ENCODE peak calls at places on chromosomes 13 and 19, in eight cellular contexts. L is ureter, C is progenitor cell of endocrine pancreas, X is epithelial cell of proximal tubule, E is hypothalamus, B is mesothelial cell of epicardium, N is HCT116, K is WTC11. G is an unnamed sample.

GRCh38 chr19:39514840-39515550 is at the start of gene SELENOV:
- DNase-seq in L (no peak), C (peak), B (no peak), K (peak), N (no peak), E (no peak), X (no peak), G (no peak)

GRCh38 chr13:101003566-101003965 is 329.0 kb upstream of the TMTC4 start:
- DNase-seq in E (no peak), N (no peak), C (no peak), L (no peak), X (no peak), B (no peak), K (no peak), G (no peak)

GRCh38 chr19:45063851-45064801 is 12.2 kb downstream of the ZNF296 start:
- DNase-seq in L (no peak), K (no peak), X (no peak), C (no peak), N (no peak), E (no peak), B (no peak), G (no peak)

GRCh38 chr19:2248136-2249009 is 750 bp upstream of the AMH start:
- DNase-seq in C (no peak), N (no peak), K (no peak), L (no peak), B (no peak), E (no peak), X (no peak), G (no peak)

GRCh38 chr19:2811221-2811722 is 8.4 kb upstream of the ZNF554 start:
- DNase-seq in C (no peak), E (no peak), X (no peak), L (no peak), K (no peak), B (no peak), N (no peak), G (no peak)

GRCh38 chr19:50384685-50385535 is 763 bp downstream of the POLD1 start:
- DNase-seq in X (no peak), L (no peak), N (no peak), E (no peak), B (no peak), C (no peak), K (no peak), G (no peak)

GRCh38 chr13:113098163-113098732 is 7.3 kb upstream of the F7 start:
- DNase-seq in C (no peak), E (no peak), L (no peak), N (no peak), B (no peak), X (no peak), K (no peak), G (no peak)

GRCh38 chr19:55632463-55632834 is 8.1 kb upstream of the ZNF784 start:
- DNase-seq in E (peak), N (peak), B (peak), X (peak), C (peak), L (peak), K (peak), G (peak)

GRCh38 chr13:98182589-98182988 is 5.5 kb upstream of the RNF113B start:
- DNase-seq in K (no peak), L (no peak), E (no peak), C (no peak), N (no peak), X (peak), B (no peak), G (no peak)

GRCh38 chr19:35996777-35997176 is 1.8 kb downstream of the SDHAF1 start:
- DNase-seq in X (no peak), N (no peak), L (no peak), E (no peak), B (no peak), K (no peak), C (no peak), G (no peak)

GRCh38 chr13:99991013-99991805 is 9.6 kb downstream of the ZIC2 start:
- DNase-seq in E (no peak), X (no peak), B (no peak), C (no peak), L (no peak), N (no peak), K (peak), G (no peak)

GRCh38 chr13:29118471-29118870 is 298.3 kb downstream of the MTUS2 start:
- DNase-seq in B (no peak), E (no peak), C (no peak), N (no peak), L (no peak), X (no peak), K (no peak), G (no peak)

GRCh38 chr19:18479964-18480723 is 41.7 kb downstream of the ELL start:
- DNase-seq in B (no peak), X (no peak), N (no peak), E (no peak), L (peak), K (no peak), C (no peak), G (peak)

GRCh38 chr19:48539503-48540096 is 12.4 kb upstream of the SULT2B1 start:
- DNase-seq in X (no peak), B (peak), K (no peak), C (no peak), L (no peak), E (no peak), N (no peak), G (no peak)

GRCh38 chr19:38252935-38253691 is 3.1 kb downstream of the PPP1R14A start:
- DNase-seq in E (peak), K (peak), C (no peak), B (no peak), L (peak), X (no peak), N (no peak), G (peak)

GRCh38 chr19:52922841-52923781 is at the start of gene ZNF888:
- DNase-seq in K (peak), N (peak), E (peak), B (peak), X (no peak), C (peak), L (peak), G (peak)

GRCh38 chr13:96850538-96850937 is 143.7 kb downstream of the OXGR1 start:
- DNase-seq in X (no peak), L (no peak), C (no peak), K (no peak), N (no peak), B (no peak), E (no peak), G (no peak)

GRCh38 chr13:52665325-52665724 is 12.7 kb downstream of the SUGT1 start:
- DNase-seq in E (no peak), C (no peak), N (peak), L (no peak), B (no peak), K (no peak), X (no peak), G (no peak)

GRCh38 chr13:60788156-60788829 is 391.3 kb downstream of the TDRD3 start:
- DNase-seq in K (no peak), X (no peak), N (no peak), C (no peak), E (no peak), L (no peak), B (no peak), G (peak)

GRCh38 chr19:12788682-12789097 is 2.6 kb upstream of the JUNB start:
- DNase-seq in L (peak), B (peak), C (no peak), K (peak), N (no peak), X (no peak), E (no peak), G (no peak)

GRCh38 chr13:21010621-21011020 is 50.8 kb downstream of the LATS2 start:
- DNase-seq in X (no peak), K (no peak), L (no peak), C (no peak), B (no peak), E (no peak), N (no peak), G (no peak)

GRCh38 chr13:50222569-50223332 is 207.5 kb downstream of the KCNRG start:
- DNase-seq in L (peak), B (no peak), E (no peak), N (no peak), C (no peak), X (no peak), K (peak), G (peak)

GRCh38 chr13:32237681-32238080 is 77.5 kb downstream of the ZAR1L start:
- DNase-seq in N (no peak), X (no peak), L (no peak), K (no peak), C (no peak), E (no peak), B (no peak), G (no peak)

GRCh38 chr19:31257426-31258130 is 91.7 kb downstream of the TSHZ3 start:
- DNase-seq in C (no peak), B (no peak), N (no peak), E (no peak), K (no peak), X (no peak), L (peak), G (no peak)

GRCh38 chr13:20351279-20352022 is 119.3 kb upstream of the GJB6 start:
- DNase-seq in K (no peak), X (no peak), C (no peak), E (no peak), L (no peak), N (no peak), B (no peak), G (no peak)

GRCh38 chr13:28579334-28579733 is 79.6 kb upstream of the POMP start:
- DNase-seq in K (peak), B (no peak), N (no peak), L (no peak), E (no peak), X (peak), C (no peak), G (no peak)

GRCh38 chr13:114100446-114101320 is 31.7 kb downstream of the RASA3 start:
- DNase-seq in B (no peak), X (no peak), E (no peak), N (no peak), C (no peak), K (peak), L (no peak), G (no peak)

GRCh38 chr19:55169136-55169535 is 2.7 kb upstream of the DNAAF3 start:
- DNase-seq in X (no peak), B (no peak), C (no peak), E (no peak), N (no peak), K (no peak), L (no peak), G (no peak)

GRCh38 chr13:90683711-90684131 is 663.8 kb upstream of the MIR17HG start:
- DNase-seq in E (no peak), N (no peak), X (no peak), C (no peak), K (no peak), L (no peak), B (no peak), G (no peak)

GRCh38 chr19:15443838-15444237 is 5.9 kb downstream of the WIZ start:
- DNase-seq in C (no peak), N (no peak), L (no peak), X (no peak), K (no peak), B (no peak), E (no peak), G (peak)